ENCODE peak calls at places on chromosome 5, in seven cellular contexts. One of them, this sample, is unnamed.
A peak's percentile ranks its signal among the peaks of the same experiment; 100 is the strongest.

GRCh38 chr5:170444181-170444580 is 55.0 kb upstream of the KCNMB1 start:
- DNase-seq in C1 segment of cervical spinal cord: no peak
- DNase-seq in NCI-H524: no peak
- DNase-seq in right cardiac atrium: no peak
- DNase-seq in GDM1: no peak
- DNase-seq in natural killer cell treated with Interleukin-12 subunit alpha and Interleukin-12 subunit beta and Interleukin-15 and Interleukin-18, amount 100 ng/mL, for 72 hours: no peak
- DNase-seq in NCI-H2081: no peak
- DNase-seq in this sample: no peak

GRCh38 chr5:68444833-68445232 is 229.3 kb downstream of the PIK3R1 start:
- DNase-seq in C1 segment of cervical spinal cord: no peak
- DNase-seq in NCI-H524: no peak
- DNase-seq in right cardiac atrium: no peak
- DNase-seq in GDM1: no peak
- DNase-seq in natural killer cell treated with Interleukin-12 subunit alpha and Interleukin-12 subunit beta and Interleukin-15 and Interleukin-18, amount 100 ng/mL, for 72 hours: no peak
- DNase-seq in NCI-H2081: no peak
- DNase-seq in this sample: no peak

GRCh38 chr5:94276751-94277150 is 341.7 kb downstream of the KIAA0825 start:
- DNase-seq in C1 segment of cervical spinal cord: no peak
- DNase-seq in NCI-H524: no peak
- DNase-seq in right cardiac atrium: no peak
- DNase-seq in GDM1: no peak
- DNase-seq in natural killer cell treated with Interleukin-12 subunit alpha and Interleukin-12 subunit beta and Interleukin-15 and Interleukin-18, amount 100 ng/mL, for 72 hours: no peak
- DNase-seq in NCI-H2081: no peak
- DNase-seq in this sample: no peak

GRCh38 chr5:112604741-112605390 is 132.8 kb upstream of the APC start:
- DNase-seq in C1 segment of cervical spinal cord: no peak
- DNase-seq in NCI-H524: no peak
- DNase-seq in right cardiac atrium: no peak
- DNase-seq in GDM1: no peak
- DNase-seq in natural killer cell treated with Interleukin-12 subunit alpha and Interleukin-12 subunit beta and Interleukin-15 and Interleukin-18, amount 100 ng/mL, for 72 hours: no peak
- DNase-seq in NCI-H2081: peak; percentile 5
- DNase-seq in this sample: peak; percentile 13

GRCh38 chr5:153746440-153746839 is 256.0 kb downstream of the GRIA1 start:
- DNase-seq in C1 segment of cervical spinal cord: no peak
- DNase-seq in NCI-H524: peak; percentile 19
- DNase-seq in right cardiac atrium: no peak
- DNase-seq in GDM1: no peak
- DNase-seq in natural killer cell treated with Interleukin-12 subunit alpha and Interleukin-12 subunit beta and Interleukin-15 and Interleukin-18, amount 100 ng/mL, for 72 hours: no peak
- DNase-seq in NCI-H2081: no peak
- DNase-seq in this sample: no peak

GRCh38 chr5:134845335-134845851 is 375 bp upstream of the C5orf24 start:
- DNase-seq in C1 segment of cervical spinal cord: no peak
- DNase-seq in NCI-H524: no peak
- DNase-seq in right cardiac atrium: no peak
- DNase-seq in GDM1: no peak
- DNase-seq in natural killer cell treated with Interleukin-12 subunit alpha and Interleukin-12 subunit beta and Interleukin-15 and Interleukin-18, amount 100 ng/mL, for 72 hours: no peak
- DNase-seq in NCI-H2081: no peak
- DNase-seq in this sample: peak; percentile 60

GRCh38 chr5:150567031-150567680 is 59.2 kb downstream of the NDST1 start:
- DNase-seq in C1 segment of cervical spinal cord: no peak
- DNase-seq in NCI-H524: no peak
- DNase-seq in right cardiac atrium: peak; percentile 13
- DNase-seq in GDM1: no peak
- DNase-seq in natural killer cell treated with Interleukin-12 subunit alpha and Interleukin-12 subunit beta and Interleukin-15 and Interleukin-18, amount 100 ng/mL, for 72 hours: peak; percentile 22
- DNase-seq in NCI-H2081: no peak
- DNase-seq in this sample: peak; percentile 31

GRCh38 chr5:33257807-33258491 is 182.8 kb upstream of the TARS1 start:
- DNase-seq in C1 segment of cervical spinal cord: no peak
- DNase-seq in NCI-H524: no peak
- DNase-seq in right cardiac atrium: no peak
- DNase-seq in GDM1: no peak
- DNase-seq in natural killer cell treated with Interleukin-12 subunit alpha and Interleukin-12 subunit beta and Interleukin-15 and Interleukin-18, amount 100 ng/mL, for 72 hours: no peak
- DNase-seq in NCI-H2081: no peak
- DNase-seq in this sample: peak; percentile 87

This sample was measured in ELR.